ENCODE peak calls at places on chromosomes 6 and 20, in four cellular contexts. O, L, K and D are unnamed samples.

GRCh38 chr6:16595514-16595913 is 165.7 kb downstream of the ATXN1 start:
- DNase-seq in L (no peak), O (no peak), K (no peak), D (no peak)

GRCh38 chr6:84055646-84056045 is 22.1 kb downstream of the MRAP2 start:
- DNase-seq in L (no peak), K (no peak), O (no peak), D (no peak)

GRCh38 chr6:152267967-152268845 is 369.0 kb downstream of the SYNE1 start:
- DNase-seq in O (peak), L (no peak), K (peak), D (no peak)

GRCh38 chr20:60254901-60255411 is 296.7 kb downstream of the CDH26 start:
- DNase-seq in L (no peak), O (no peak), K (no peak), D (no peak)

GRCh38 chr20:12270863-12271262 is 353.2 kb downstream of the BTBD3 start:
- DNase-seq in K (no peak), O (no peak), L (no peak), D (no peak)

GRCh38 chr6:109793015-109793414 is 101.9 kb downstream of the FIG4 start:
- DNase-seq in K (no peak), O (no peak), L (no peak), D (no peak)

GRCh38 chr6:43334466-43335095 is 26.0 kb upstream of the CRIP3 start:
- DNase-seq in O (no peak), K (no peak), L (no peak), D (no peak)

GRCh38 chr6:45677381-45677992 is 299.8 kb upstream of the SUPT3H start:
- DNase-seq in K (peak), O (peak), L (peak), D (no peak)

GRCh38 chr6:129695373-129696027 is 14.5 kb downstream of the ARHGAP18 start:
- DNase-seq in O (no peak), K (no peak), L (no peak), D (no peak)

GRCh38 chr6:79646006-79646405 is 14.9 kb downstream of the SH3BGRL2 start:
- DNase-seq in O (no peak), K (no peak), L (no peak), D (no peak)

GRCh38 chr6:41470341-41471063 is 75.7 kb upstream of the FOXP4 start:
- DNase-seq in K (no peak), L (peak), O (no peak), D (peak)

GRCh38 chr6:169450097-169450496 is 196.5 kb upstream of the THBS2 start:
- DNase-seq in K (no peak), O (no peak), L (no peak), D (no peak)

GRCh38 chr20:49230021-49230420 is 10.8 kb downstream of the DDX27 start:
- DNase-seq in L (no peak), K (no peak), O (no peak), D (no peak)

GRCh38 chr6:124223596-124223995 is 419.9 kb downstream of the NKAIN2 start:
- DNase-seq in L (no peak), K (no peak), O (no peak), D (no peak)

GRCh38 chr6:43636312-43636667 is 650 bp downstream of the MAD2L1BP start:
- DNase-seq in K (no peak), L (no peak), O (no peak), D (no peak)

GRCh38 chr6:158489441-158489840 is 70.5 kb upstream of the TMEM181 start:
- DNase-seq in K (no peak), L (no peak), O (no peak), D (no peak)

GRCh38 chr6:125030969-125031368 is 68.7 kb downstream of the RNF217 start:
- DNase-seq in K (no peak), O (no peak), L (no peak), D (no peak)

GRCh38 chr20:32327087-32327681 is 30.9 kb upstream of the ASXL1 start:
- DNase-seq in L (no peak), O (no peak), K (no peak), D (no peak)

GRCh38 chr20:45826381-45827019 is 612 bp downstream of the TNNC2 start:
- DNase-seq in O (no peak), L (peak), K (no peak), D (no peak)

GRCh38 chr20:38769376-38770295 is 21.4 kb downstream of the ACTR5 start:
- DNase-seq in L (no peak), K (no peak), O (no peak), D (no peak)

GRCh38 chr6:157244175-157244574 is 79.1 kb downstream of the TMEM242 start:
- DNase-seq in L (peak), O (no peak), K (no peak), D (no peak)

GRCh38 chr6:161327360-161327953 is 53.6 kb upstream of the AGPAT4 start:
- DNase-seq in L (no peak), K (no peak), O (no peak), D (no peak)

GRCh38 chr6:47595785-47596184 is 102.6 kb upstream of the ADGRF4 start:
- DNase-seq in L (no peak), O (no peak), K (peak), D (no peak)